ENCODE peak calls at places on chromosomes 13 and 19, in six cellular contexts. One of them, this sample, is unnamed.

GRCh38 chr19:50921391-50922315 is 10.5 kb upstream of the KLK4 start:
- DNase-seq in CD8-positive, alpha-beta T cell: no peak
- DNase-seq in uterus: no peak
- DNase-seq in Peyer's patch: no peak
- DNase-seq in heart right ventricle: no peak
- DNase-seq in bronchial epithelial cell: no peak
- DNase-seq in this sample: no peak

GRCh38 chr13:97068146-97068545 is 73.9 kb upstream of the OXGR1 start:
- DNase-seq in heart right ventricle: no peak
- DNase-seq in CD8-positive, alpha-beta T cell: no peak
- DNase-seq in bronchial epithelial cell: no peak
- DNase-seq in uterus: no peak
- DNase-seq in Peyer's patch: no peak
- DNase-seq in this sample: no peak

GRCh38 chr13:112062619-112063308 is 4.2 kb upstream of the SOX1 start:
- DNase-seq in Peyer's patch: no peak
- DNase-seq in heart right ventricle: no peak
- DNase-seq in CD8-positive, alpha-beta T cell: no peak
- DNase-seq in uterus: no peak
- DNase-seq in bronchial epithelial cell: no peak
- DNase-seq in this sample: no peak

GRCh38 chr19:52664461-52664860 is 26.3 kb upstream of the ZNF83 start:
- DNase-seq in CD8-positive, alpha-beta T cell: no peak
- DNase-seq in uterus: no peak
- DNase-seq in heart right ventricle: no peak
- DNase-seq in bronchial epithelial cell: no peak
- DNase-seq in Peyer's patch: no peak
- DNase-seq in this sample: no peak

GRCh38 chr13:40490086-40490723 is 176.2 kb downstream of the FOXO1 start:
- DNase-seq in Peyer's patch: peak; percentile 47
- DNase-seq in bronchial epithelial cell: no peak
- DNase-seq in heart right ventricle: no peak
- DNase-seq in uterus: no peak
- DNase-seq in CD8-positive, alpha-beta T cell: peak; percentile 19
- DNase-seq in this sample: no peak

GRCh38 chr13:112760440-112760839 is 70.6 kb downstream of the ATP11A start:
- DNase-seq in heart right ventricle: no peak
- DNase-seq in CD8-positive, alpha-beta T cell: no peak
- DNase-seq in uterus: no peak
- DNase-seq in Peyer's patch: no peak
- DNase-seq in bronchial epithelial cell: peak; percentile 56
- DNase-seq in this sample: no peak

GRCh38 chr13:112545866-112546265 is 42.1 kb downstream of the TUBGCP3 start:
- DNase-seq in Peyer's patch: no peak
- DNase-seq in bronchial epithelial cell: peak; percentile 61
- DNase-seq in uterus: no peak
- DNase-seq in heart right ventricle: no peak
- DNase-seq in CD8-positive, alpha-beta T cell: no peak
- DNase-seq in this sample: no peak

GRCh38 chr13:21476893-21477472 is 17.9 kb upstream of the ZDHHC20 start:
- DNase-seq in bronchial epithelial cell: peak; percentile 73
- DNase-seq in uterus: peak; percentile 67
- DNase-seq in Peyer's patch: peak; percentile 77
- DNase-seq in heart right ventricle: peak; percentile 81
- DNase-seq in CD8-positive, alpha-beta T cell: peak; percentile 55
- DNase-seq in this sample: peak; percentile 37

GRCh38 chr19:33864311-33864850 is 67.7 kb downstream of the KCTD15 start:
- DNase-seq in bronchial epithelial cell: peak; percentile 34
- DNase-seq in CD8-positive, alpha-beta T cell: no peak
- DNase-seq in uterus: no peak
- DNase-seq in heart right ventricle: no peak
- DNase-seq in Peyer's patch: no peak
- DNase-seq in this sample: no peak

GRCh38 chr13:91745962-91746361 is 347.5 kb downstream of the GPC5 start:
- DNase-seq in heart right ventricle: no peak
- DNase-seq in uterus: no peak
- DNase-seq in Peyer's patch: no peak
- DNase-seq in CD8-positive, alpha-beta T cell: no peak
- DNase-seq in bronchial epithelial cell: no peak
- DNase-seq in this sample: no peak

GRCh38 chr19:41745761-41746160 is 9.6 kb upstream of the CEACAM6 start:
- DNase-seq in bronchial epithelial cell: no peak
- DNase-seq in CD8-positive, alpha-beta T cell: no peak
- DNase-seq in uterus: no peak
- DNase-seq in heart right ventricle: no peak
- DNase-seq in Peyer's patch: no peak
- DNase-seq in this sample: no peak

GRCh38 chr19:41740415-41741243 is 14.7 kb upstream of the CEACAM6 start:
- DNase-seq in uterus: no peak
- DNase-seq in heart right ventricle: no peak
- DNase-seq in Peyer's patch: no peak
- DNase-seq in bronchial epithelial cell: no peak
- DNase-seq in CD8-positive, alpha-beta T cell: no peak
- DNase-seq in this sample: no peak

GRCh38 chr19:41744850-41745249 is 10.5 kb upstream of the CEACAM6 start:
- DNase-seq in uterus: no peak
- DNase-seq in Peyer's patch: no peak
- DNase-seq in bronchial epithelial cell: no peak
- DNase-seq in CD8-positive, alpha-beta T cell: no peak
- DNase-seq in heart right ventricle: no peak
- DNase-seq in this sample: no peak

GRCh38 chr19:41739361-41739760 is 16.0 kb upstream of the CEACAM6 start:
- DNase-seq in uterus: no peak
- DNase-seq in bronchial epithelial cell: no peak
- DNase-seq in Peyer's patch: no peak
- DNase-seq in CD8-positive, alpha-beta T cell: no peak
- DNase-seq in heart right ventricle: no peak
- DNase-seq in this sample: no peak

DNA sequence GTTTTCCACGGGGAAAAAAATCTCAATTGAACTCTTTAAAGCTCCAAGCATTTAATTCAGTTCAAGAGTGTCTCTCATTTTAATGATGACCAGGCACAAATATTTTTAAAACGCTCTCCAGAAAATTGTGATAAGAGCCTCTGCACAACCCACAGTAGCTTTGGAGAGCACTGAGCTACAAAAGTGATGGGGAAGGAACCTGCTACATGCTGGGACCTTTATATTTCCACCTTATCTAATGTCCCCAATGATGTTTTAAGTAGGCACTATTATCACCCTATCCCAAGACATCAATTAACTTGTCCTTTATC is 14.1 kb upstream of the CEACAM6 start:
- DNase-seq in CD8-positive, alpha-beta T cell: no peak
- DNase-seq in uterus: no peak
- DNase-seq in heart right ventricle: no peak
- DNase-seq in Peyer's patch: no peak
- DNase-seq in bronchial epithelial cell: no peak
- DNase-seq in this sample: no peak
- TF ChIP-seq CTCF in CD8-positive, alpha-beta T cell: no peak
- TF ChIP-seq CTCF in uterus: no peak
- TF ChIP-seq CTCF in heart right ventricle: no peak
- TF ChIP-seq CTCF in Peyer's patch: no peak
- TF ChIP-seq CTCF in bronchial epithelial cell: no peak
- TF ChIP-seq CTCF in this sample: no peak

GRCh38 chr19:40369797-40370196 is 20.2 kb downstream of the HIPK4 start:
- DNase-seq in Peyer's patch: no peak
- DNase-seq in heart right ventricle: no peak
- DNase-seq in CD8-positive, alpha-beta T cell: no peak
- DNase-seq in bronchial epithelial cell: no peak
- DNase-seq in uterus: no peak
- DNase-seq in this sample: no peak

GRCh38 chr19:40367577-40368434 is 19.3 kb downstream of the PLD3 start:
- DNase-seq in uterus: no peak
- DNase-seq in Peyer's patch: no peak
- DNase-seq in bronchial epithelial cell: no peak
- DNase-seq in CD8-positive, alpha-beta T cell: no peak
- DNase-seq in heart right ventricle: no peak
- DNase-seq in this sample: no peak

GRCh38 chr19:40371802-40372122 is 18.2 kb downstream of the HIPK4 start:
- DNase-seq in CD8-positive, alpha-beta T cell: no peak
- DNase-seq in Peyer's patch: no peak
- DNase-seq in heart right ventricle: no peak
- DNase-seq in uterus: no peak
- DNase-seq in bronchial epithelial cell: no peak
- DNase-seq in this sample: no peak

GRCh38 chr19:40374084-40374483 is 15.9 kb downstream of the HIPK4 start:
- DNase-seq in CD8-positive, alpha-beta T cell: no peak
- DNase-seq in heart right ventricle: no peak
- DNase-seq in Peyer's patch: no peak
- DNase-seq in bronchial epithelial cell: no peak
- DNase-seq in uterus: no peak
- DNase-seq in this sample: no peak

DNA sequence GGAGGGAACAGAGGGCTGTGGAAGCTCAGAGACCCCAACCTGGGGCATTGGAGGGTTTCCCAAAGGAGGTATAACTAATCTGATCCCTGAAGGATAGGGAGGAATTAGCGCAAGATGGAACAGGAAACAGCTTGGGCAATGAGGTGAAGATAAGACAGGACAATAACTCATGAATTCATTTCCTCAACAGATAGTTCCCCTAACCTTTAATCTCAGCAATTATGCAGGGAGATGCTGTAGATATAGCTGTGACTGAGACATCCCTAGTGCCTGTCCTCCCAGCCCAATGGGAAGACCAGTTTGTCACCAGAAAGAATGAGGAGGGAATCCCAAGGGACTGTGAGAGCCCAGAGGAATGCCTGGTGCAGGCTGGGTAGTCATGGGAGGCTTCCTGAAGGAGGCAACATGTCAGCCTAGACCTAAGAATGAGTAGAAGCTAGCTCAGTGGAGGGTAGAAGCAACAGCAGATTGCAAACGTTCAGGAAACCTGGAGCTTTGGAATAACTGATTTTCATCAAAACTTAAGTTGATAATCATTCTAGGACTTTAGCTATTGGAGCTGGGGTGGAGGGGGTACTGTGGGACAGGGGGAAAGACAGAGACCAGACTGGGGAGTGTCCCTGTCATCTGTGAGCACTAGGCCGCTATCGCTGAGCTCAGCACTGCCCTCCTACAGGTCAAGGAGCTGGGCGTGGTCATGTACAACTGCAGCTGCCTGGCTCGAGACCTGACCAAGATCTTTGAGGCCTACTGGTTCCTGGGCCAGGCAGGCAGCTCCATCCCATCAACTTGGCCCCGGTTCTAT is 18.8 kb downstream of the HIPK4 start:
- DNase-seq in Peyer's patch: no peak
- DNase-seq in uterus: no peak
- DNase-seq in CD8-positive, alpha-beta T cell: no peak
- DNase-seq in bronchial epithelial cell: no peak
- DNase-seq in heart right ventricle: no peak
- DNase-seq in this sample: no peak
- H3K36me3 ChIP-seq in Peyer's patch: no peaks in the 10 kb centered on the region
- H3K36me3 ChIP-seq in uterus: no peaks in the 10 kb centered on the region
- H3K36me3 ChIP-seq in CD8-positive, alpha-beta T cell: peaks cover 10% of the 10 kb centered on the region
- H3K36me3 ChIP-seq in bronchial epithelial cell: peaks cover 29% of the 10 kb centered on the region
- H3K36me3 ChIP-seq in heart right ventricle: peaks cover 30% of the 10 kb centered on the region
- H3K36me3 ChIP-seq in this sample: peaks cover 60% of the 10 kb centered on the region

GRCh38 chr19:43802216-43802951 is at the start of gene LYPD5:
- DNase-seq in heart right ventricle: no peak
- DNase-seq in Peyer's patch: no peak
- DNase-seq in uterus: no peak
- DNase-seq in bronchial epithelial cell: no peak
- DNase-seq in CD8-positive, alpha-beta T cell: no peak
- DNase-seq in this sample: no peak
- TF ChIP-seq CTCF in heart right ventricle: no peak
- TF ChIP-seq CTCF in Peyer's patch: no peak
- TF ChIP-seq CTCF in uterus: no peak
- TF ChIP-seq CTCF in bronchial epithelial cell: no peak
- TF ChIP-seq CTCF in CD8-positive, alpha-beta T cell: no peak
- TF ChIP-seq CTCF in this sample: no peak

GRCh38 chr19:20414133-20414532 is 151.4 kb downstream of the ZNF737 start:
- DNase-seq in heart right ventricle: no peak
- DNase-seq in bronchial epithelial cell: no peak
- DNase-seq in CD8-positive, alpha-beta T cell: no peak
- DNase-seq in Peyer's patch: no peak
- DNase-seq in uterus: no peak
- DNase-seq in this sample: no peak
- H3K36me3 ChIP-seq in heart right ventricle: no peaks in the 10 kb centered on the region
- H3K36me3 ChIP-seq in bronchial epithelial cell: no peaks in the 10 kb centered on the region
- H3K36me3 ChIP-seq in CD8-positive, alpha-beta T cell: no peaks in the 10 kb centered on the region
- H3K36me3 ChIP-seq in Peyer's patch: no peaks in the 10 kb centered on the region
- H3K36me3 ChIP-seq in uterus: no peaks in the 10 kb centered on the region
- H3K36me3 ChIP-seq in this sample: no peaks in the 10 kb centered on the region

DNA sequence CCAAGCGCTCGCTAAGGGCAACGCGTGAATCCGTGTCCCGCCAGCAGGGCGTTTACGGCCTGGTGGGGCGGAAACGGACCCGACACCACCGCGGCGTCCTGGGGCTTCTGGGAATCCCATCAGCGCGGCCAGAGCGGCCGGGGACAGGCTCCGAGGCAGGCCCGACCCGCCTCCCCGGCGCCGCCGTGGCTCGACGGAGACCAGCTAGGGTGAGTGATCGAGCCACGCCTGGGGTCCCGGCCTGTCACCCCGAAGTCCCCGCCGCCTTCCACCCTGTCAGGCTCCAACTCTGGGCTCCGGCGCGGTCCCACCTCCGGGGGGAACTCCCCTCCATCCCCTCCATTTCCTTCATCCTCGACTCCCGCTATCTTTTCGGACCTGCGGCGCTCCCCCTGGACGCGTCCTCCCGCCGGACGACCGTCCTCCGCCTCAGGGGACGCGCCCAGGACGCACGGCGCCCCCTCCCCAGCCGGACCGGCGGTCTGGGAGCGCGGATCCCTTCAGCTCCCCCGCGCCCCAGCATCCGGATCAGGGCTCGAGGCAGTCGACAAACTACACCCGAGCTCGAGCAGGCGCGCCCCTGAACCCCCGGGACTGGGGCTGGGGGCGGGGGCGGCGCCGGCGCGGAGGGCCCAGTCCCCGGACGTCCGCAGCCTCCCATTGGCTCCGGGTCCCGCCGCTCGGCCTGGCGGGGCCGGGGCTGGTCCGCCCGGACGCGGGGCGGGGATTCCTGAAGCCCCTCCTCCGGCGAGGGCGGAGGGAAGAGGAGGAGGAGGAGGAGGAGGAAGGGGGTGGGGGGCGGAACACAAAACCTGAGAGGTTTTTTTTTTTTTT is 643 bp upstream of the BICRA start:
- DNase-seq in CD8-positive, alpha-beta T cell: peak; percentile 93
- DNase-seq in uterus: peak; percentile 96
- DNase-seq in bronchial epithelial cell: peak; percentile 67
- DNase-seq in heart right ventricle: peak; percentile 97
- DNase-seq in Peyer's patch: peak; percentile 94
- DNase-seq in this sample: peak; percentile 86
- TF ChIP-seq CTCF in CD8-positive, alpha-beta T cell: no peak
- TF ChIP-seq CTCF in uterus: peak; percentile 38
- TF ChIP-seq CTCF in bronchial epithelial cell: peak; percentile 42
- TF ChIP-seq CTCF in heart right ventricle: no peak
- TF ChIP-seq CTCF in Peyer's patch: peak; percentile 52
- TF ChIP-seq CTCF in this sample: peak; percentile 48

GRCh38 chr13:110195547-110196485 is 111.1 kb downstream of the COL4A1 start:
- DNase-seq in bronchial epithelial cell: no peak
- DNase-seq in heart right ventricle: no peak
- DNase-seq in Peyer's patch: no peak
- DNase-seq in uterus: no peak
- DNase-seq in CD8-positive, alpha-beta T cell: no peak
- DNase-seq in this sample: no peak
- H3K36me3 ChIP-seq in bronchial epithelial cell: peaks cover 2% of the 10 kb centered on the region
- H3K36me3 ChIP-seq in heart right ventricle: peaks cover 70% of the 10 kb centered on the region
- H3K36me3 ChIP-seq in Peyer's patch: no peaks in the 10 kb centered on the region
- H3K36me3 ChIP-seq in uterus: no peaks in the 10 kb centered on the region
- H3K36me3 ChIP-seq in CD8-positive, alpha-beta T cell: no peaks in the 10 kb centered on the region
- H3K36me3 ChIP-seq in this sample: peaks cover 82% of the 10 kb centered on the region

This sample was measured in thoracic aorta.